ENCODE peak calls at places on chromosome 1, in ten cellular contexts. One of them, this sample, is unnamed.

GRCh38 chr1:56978819-56979218 is 13.0 kb upstream of the C8B start:
- DNase-seq in prostate gland: no peak
- DNase-seq in cardiac fibroblast: no peak
- DNase-seq in mucosa of descending colon: no peak
- DNase-seq in mammary epithelial cell: no peak
- DNase-seq in AG10803: no peak
- DNase-seq in fibroblast of lung: no peak
- DNase-seq in CD8-positive, alpha-beta T cell: no peak
- DNase-seq in suprapubic skin: no peak
- DNase-seq in hepatocyte: no peak
- DNase-seq in this sample: no peak

GRCh38 chr1:91895832-91896556 is 10.0 kb upstream of the TGFBR3 start:
- DNase-seq in prostate gland: no peak
- DNase-seq in cardiac fibroblast: no peak
- DNase-seq in mucosa of descending colon: no peak
- DNase-seq in mammary epithelial cell: no peak
- DNase-seq in AG10803: no peak
- DNase-seq in fibroblast of lung: no peak
- DNase-seq in CD8-positive, alpha-beta T cell: no peak
- DNase-seq in suprapubic skin: no peak
- DNase-seq in hepatocyte: no peak
- DNase-seq in this sample: no peak

GRCh38 chr1:48661726-48662483 is 114.8 kb downstream of the BEND5 start:
- DNase-seq in prostate gland: no peak
- DNase-seq in cardiac fibroblast: no peak
- DNase-seq in mucosa of descending colon: no peak
- DNase-seq in mammary epithelial cell: no peak
- DNase-seq in AG10803: no peak
- DNase-seq in fibroblast of lung: no peak
- DNase-seq in CD8-positive, alpha-beta T cell: no peak
- DNase-seq in suprapubic skin: no peak
- DNase-seq in hepatocyte: no peak
- DNase-seq in this sample: no peak

GRCh38 chr1:244887281-244887680 is 22.9 kb upstream of the HNRNPU start:
- DNase-seq in prostate gland: no peak
- DNase-seq in cardiac fibroblast: no peak
- DNase-seq in mucosa of descending colon: no peak
- DNase-seq in mammary epithelial cell: no peak
- DNase-seq in AG10803: no peak
- DNase-seq in fibroblast of lung: no peak
- DNase-seq in CD8-positive, alpha-beta T cell: no peak
- DNase-seq in suprapubic skin: no peak
- DNase-seq in hepatocyte: no peak
- DNase-seq in this sample: no peak

GRCh38 chr1:202085682-202086373 is 36.9 kb upstream of the GPR37L1 start:
- DNase-seq in prostate gland: peak
- DNase-seq in cardiac fibroblast: peak
- DNase-seq in mucosa of descending colon: no peak
- DNase-seq in mammary epithelial cell: no peak
- DNase-seq in AG10803: no peak
- DNase-seq in fibroblast of lung: no peak
- DNase-seq in CD8-positive, alpha-beta T cell: no peak
- DNase-seq in suprapubic skin: no peak
- DNase-seq in hepatocyte: peak
- DNase-seq in this sample: no peak

GRCh38 chr1:145892486-145893087 is 6.9 kb upstream of the ANKRD35 start:
- DNase-seq in prostate gland: peak
- DNase-seq in cardiac fibroblast: peak
- DNase-seq in mucosa of descending colon: no peak
- DNase-seq in mammary epithelial cell: no peak
- DNase-seq in AG10803: peak
- DNase-seq in fibroblast of lung: peak
- DNase-seq in CD8-positive, alpha-beta T cell: no peak
- DNase-seq in suprapubic skin: no peak
- DNase-seq in hepatocyte: peak
- DNase-seq in this sample: no peak

GRCh38 chr1:228073870-228074545 is 8.5 kb upstream of the ARF1 start:
- DNase-seq in prostate gland: no peak
- DNase-seq in cardiac fibroblast: peak
- DNase-seq in mucosa of descending colon: no peak
- DNase-seq in mammary epithelial cell: no peak
- DNase-seq in AG10803: no peak
- DNase-seq in fibroblast of lung: no peak
- DNase-seq in CD8-positive, alpha-beta T cell: no peak
- DNase-seq in suprapubic skin: peak
- DNase-seq in hepatocyte: no peak
- DNase-seq in this sample: no peak

GRCh38 chr1:150696151-150696550 is 803 bp downstream of the GOLPH3L start:
- DNase-seq in prostate gland: no peak
- DNase-seq in cardiac fibroblast: no peak
- DNase-seq in mucosa of descending colon: no peak
- DNase-seq in mammary epithelial cell: peak
- DNase-seq in AG10803: no peak
- DNase-seq in fibroblast of lung: no peak
- DNase-seq in CD8-positive, alpha-beta T cell: no peak
- DNase-seq in suprapubic skin: no peak
- DNase-seq in hepatocyte: no peak
- DNase-seq in this sample: no peak

GRCh38 chr1:6497867-6498575 is 6.6 kb upstream of the PLEKHG5 start:
- DNase-seq in prostate gland: no peak
- DNase-seq in cardiac fibroblast: no peak
- DNase-seq in mucosa of descending colon: no peak
- DNase-seq in mammary epithelial cell: no peak
- DNase-seq in AG10803: no peak
- DNase-seq in fibroblast of lung: no peak
- DNase-seq in CD8-positive, alpha-beta T cell: peak
- DNase-seq in suprapubic skin: no peak
- DNase-seq in hepatocyte: no peak
- DNase-seq in this sample: no peak

GRCh38 chr1:76209238-76209637 is 134.7 kb downstream of the ST6GALNAC3 start:
- DNase-seq in prostate gland: no peak
- DNase-seq in cardiac fibroblast: no peak
- DNase-seq in mucosa of descending colon: no peak
- DNase-seq in mammary epithelial cell: no peak
- DNase-seq in AG10803: no peak
- DNase-seq in fibroblast of lung: no peak
- DNase-seq in CD8-positive, alpha-beta T cell: no peak
- DNase-seq in suprapubic skin: no peak
- DNase-seq in hepatocyte: no peak
- DNase-seq in this sample: no peak

DNA sequence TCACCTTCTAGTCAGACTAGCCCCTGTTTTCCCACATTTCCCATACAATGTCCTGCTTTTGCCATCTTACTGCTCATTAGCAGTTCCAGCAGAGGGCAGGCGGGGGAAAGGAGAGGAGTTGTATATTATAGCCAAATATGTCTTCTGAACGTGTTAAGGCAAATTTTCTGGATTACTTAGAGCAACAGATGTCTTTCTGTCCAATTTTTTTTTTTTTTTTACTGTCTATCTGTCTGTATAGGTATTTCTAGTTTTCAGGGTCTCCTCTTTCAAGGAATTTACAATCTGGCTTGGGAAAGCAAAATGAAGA is 30.0 kb upstream of the DDAH1 start:
- DNase-seq in prostate gland: peak
- DNase-seq in cardiac fibroblast: peak
- DNase-seq in mucosa of descending colon: no peak
- DNase-seq in mammary epithelial cell: peak
- DNase-seq in AG10803: peak
- DNase-seq in fibroblast of lung: peak
- DNase-seq in CD8-positive, alpha-beta T cell: no peak
- DNase-seq in suprapubic skin: no peak
- DNase-seq in hepatocyte: peak
- DNase-seq in this sample: no peak
- H3K4me3 ChIP-seq in prostate gland: no peak
- H3K4me3 ChIP-seq in cardiac fibroblast: no peak
- H3K4me3 ChIP-seq in mucosa of descending colon: no peak
- H3K4me3 ChIP-seq in mammary epithelial cell: no peak
- H3K4me3 ChIP-seq in AG10803: no peak
- H3K4me3 ChIP-seq in fibroblast of lung: no peak
- H3K4me3 ChIP-seq in CD8-positive, alpha-beta T cell: no peak
- H3K4me3 ChIP-seq in suprapubic skin: no peak
- H3K4me3 ChIP-seq in hepatocyte: no peak
- H3K4me3 ChIP-seq in this sample: no peak

DNA sequence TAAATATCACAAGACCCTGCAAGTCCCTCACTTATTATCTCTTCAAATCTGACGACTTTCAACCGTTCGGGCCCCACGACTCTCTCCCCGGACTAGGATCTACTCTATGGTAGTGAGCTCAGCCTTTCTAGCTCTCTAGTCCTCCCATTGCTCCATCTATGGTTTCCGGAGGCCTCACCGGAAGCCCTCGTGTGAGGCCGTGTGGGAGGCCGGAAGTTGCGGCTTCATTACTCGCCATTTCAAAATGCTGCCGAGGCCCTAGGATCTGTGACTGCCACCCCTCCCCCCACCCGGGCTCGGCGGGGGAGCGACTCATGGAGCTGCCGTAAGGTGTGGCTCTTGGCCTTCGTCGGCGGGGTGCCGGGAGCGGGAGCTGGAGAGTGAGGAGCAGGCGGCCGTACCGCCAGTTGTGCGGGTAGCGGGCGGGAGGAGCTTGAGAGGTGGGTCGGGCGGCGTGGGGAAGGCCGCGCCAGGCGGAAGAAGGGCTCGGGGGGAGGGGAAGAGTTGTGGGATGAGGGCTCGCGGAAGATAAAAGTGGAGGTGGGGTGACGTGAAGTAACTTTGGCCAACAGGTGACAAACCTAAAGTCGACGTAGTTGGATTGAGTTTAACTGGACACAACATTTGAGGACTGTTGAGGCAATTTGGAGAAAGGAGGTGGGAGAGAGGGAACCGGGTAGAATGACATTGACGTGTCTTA is at the start of gene MDM4:
- DNase-seq in prostate gland: peak
- DNase-seq in cardiac fibroblast: peak
- DNase-seq in mucosa of descending colon: peak
- DNase-seq in mammary epithelial cell: peak
- DNase-seq in AG10803: peak
- DNase-seq in fibroblast of lung: peak
- DNase-seq in CD8-positive, alpha-beta T cell: peak
- DNase-seq in suprapubic skin: peak
- DNase-seq in hepatocyte: peak
- DNase-seq in this sample: peak
- TF ChIP-seq CTCF in prostate gland: no peak
- TF ChIP-seq CTCF in cardiac fibroblast: no peak
- TF ChIP-seq CTCF in mucosa of descending colon: no peak
- TF ChIP-seq CTCF in mammary epithelial cell: no peak
- TF ChIP-seq CTCF in AG10803: no peak
- TF ChIP-seq CTCF in fibroblast of lung: no peak
- TF ChIP-seq CTCF in CD8-positive, alpha-beta T cell: no peak
- TF ChIP-seq CTCF in suprapubic skin: no peak
- TF ChIP-seq CTCF in hepatocyte: no peak
- TF ChIP-seq CTCF in this sample: no peak

GRCh38 chr1:204093756-204094155 is 20.8 kb downstream of the SOX13 start:
- DNase-seq in prostate gland: no peak
- DNase-seq in cardiac fibroblast: no peak
- DNase-seq in mucosa of descending colon: no peak
- DNase-seq in mammary epithelial cell: no peak
- DNase-seq in AG10803: no peak
- DNase-seq in fibroblast of lung: no peak
- DNase-seq in CD8-positive, alpha-beta T cell: no peak
- DNase-seq in suprapubic skin: no peak
- DNase-seq in hepatocyte: no peak
- DNase-seq in this sample: no peak

GRCh38 chr1:204091787-204092312 is 18.9 kb downstream of the SOX13 start:
- DNase-seq in prostate gland: no peak
- DNase-seq in cardiac fibroblast: no peak
- DNase-seq in mucosa of descending colon: no peak
- DNase-seq in mammary epithelial cell: no peak
- DNase-seq in AG10803: no peak
- DNase-seq in fibroblast of lung: no peak
- DNase-seq in CD8-positive, alpha-beta T cell: no peak
- DNase-seq in suprapubic skin: no peak
- DNase-seq in hepatocyte: no peak
- DNase-seq in this sample: no peak

GRCh38 chr1:204092632-204093420 is 19.9 kb downstream of the SOX13 start:
- DNase-seq in prostate gland: no peak
- DNase-seq in cardiac fibroblast: no peak
- DNase-seq in mucosa of descending colon: no peak
- DNase-seq in mammary epithelial cell: no peak
- DNase-seq in AG10803: no peak
- DNase-seq in fibroblast of lung: no peak
- DNase-seq in CD8-positive, alpha-beta T cell: no peak
- DNase-seq in suprapubic skin: no peak
- DNase-seq in hepatocyte: no peak
- DNase-seq in this sample: no peak

GRCh38 chr1:204094262-204095247 is 21.6 kb downstream of the SOX13 start:
- DNase-seq in prostate gland: no peak
- DNase-seq in cardiac fibroblast: no peak
- DNase-seq in mucosa of descending colon: no peak
- DNase-seq in mammary epithelial cell: no peak
- DNase-seq in AG10803: no peak
- DNase-seq in fibroblast of lung: no peak
- DNase-seq in CD8-positive, alpha-beta T cell: no peak
- DNase-seq in suprapubic skin: no peak
- DNase-seq in hepatocyte: no peak
- DNase-seq in this sample: no peak

GRCh38 chr1:204093421-204093717 is 20.5 kb downstream of the SOX13 start:
- DNase-seq in prostate gland: no peak
- DNase-seq in cardiac fibroblast: no peak
- DNase-seq in mucosa of descending colon: peak
- DNase-seq in mammary epithelial cell: no peak
- DNase-seq in AG10803: no peak
- DNase-seq in fibroblast of lung: no peak
- DNase-seq in CD8-positive, alpha-beta T cell: no peak
- DNase-seq in suprapubic skin: no peak
- DNase-seq in hepatocyte: peak
- DNase-seq in this sample: no peak
- H3K4me3 ChIP-seq in prostate gland: no peak
- H3K4me3 ChIP-seq in cardiac fibroblast: no peak
- H3K4me3 ChIP-seq in mucosa of descending colon: no peak
- H3K4me3 ChIP-seq in mammary epithelial cell: no peak
- H3K4me3 ChIP-seq in AG10803: no peak
- H3K4me3 ChIP-seq in fibroblast of lung: no peak
- H3K4me3 ChIP-seq in CD8-positive, alpha-beta T cell: no peak
- H3K4me3 ChIP-seq in suprapubic skin: no peak
- H3K4me3 ChIP-seq in hepatocyte: no peak
- H3K4me3 ChIP-seq in this sample: no peak

GRCh38 chr1:97740891-97741290 is 179.9 kb downstream of the DPYD start:
- DNase-seq in prostate gland: no peak
- DNase-seq in cardiac fibroblast: no peak
- DNase-seq in mucosa of descending colon: no peak
- DNase-seq in mammary epithelial cell: no peak
- DNase-seq in AG10803: no peak
- DNase-seq in fibroblast of lung: no peak
- DNase-seq in CD8-positive, alpha-beta T cell: no peak
- DNase-seq in suprapubic skin: no peak
- DNase-seq in hepatocyte: no peak
- DNase-seq in this sample: no peak

GRCh38 chr1:97743129-97743528 is 177.7 kb downstream of the DPYD start:
- DNase-seq in prostate gland: no peak
- DNase-seq in cardiac fibroblast: no peak
- DNase-seq in mucosa of descending colon: no peak
- DNase-seq in mammary epithelial cell: peak
- DNase-seq in AG10803: no peak
- DNase-seq in fibroblast of lung: no peak
- DNase-seq in CD8-positive, alpha-beta T cell: no peak
- DNase-seq in suprapubic skin: no peak
- DNase-seq in hepatocyte: no peak
- DNase-seq in this sample: no peak

DNA sequence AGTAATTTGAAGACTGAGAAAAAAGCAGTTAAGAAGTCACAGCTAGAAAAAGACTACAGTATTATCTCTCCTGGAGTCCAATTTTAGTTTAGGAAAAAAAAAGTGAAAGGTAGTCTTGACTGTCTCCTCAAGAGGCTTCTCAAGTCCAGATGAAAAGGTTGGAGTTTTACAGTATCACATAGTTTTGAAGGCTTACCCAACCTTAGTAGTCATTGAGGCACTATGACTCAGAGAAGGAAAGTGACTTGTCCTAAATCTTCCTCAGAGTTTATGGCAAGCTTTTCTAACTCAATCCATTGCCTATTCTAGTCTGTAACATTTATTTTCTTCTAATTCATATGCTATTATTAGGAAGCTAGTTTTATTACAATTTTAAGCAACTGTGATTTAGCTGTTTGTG is 174.9 kb downstream of the DPYD start:
- DNase-seq in prostate gland: no peak
- DNase-seq in cardiac fibroblast: peak
- DNase-seq in mucosa of descending colon: no peak
- DNase-seq in mammary epithelial cell: peak
- DNase-seq in AG10803: peak
- DNase-seq in fibroblast of lung: peak
- DNase-seq in CD8-positive, alpha-beta T cell: no peak
- DNase-seq in suprapubic skin: no peak
- DNase-seq in hepatocyte: no peak
- DNase-seq in this sample: no peak
- TF ChIP-seq CTCF in prostate gland: no peak
- TF ChIP-seq CTCF in cardiac fibroblast: no peak
- TF ChIP-seq CTCF in mucosa of descending colon: no peak
- TF ChIP-seq CTCF in mammary epithelial cell: no peak
- TF ChIP-seq CTCF in AG10803: no peak
- TF ChIP-seq CTCF in fibroblast of lung: no peak
- TF ChIP-seq CTCF in CD8-positive, alpha-beta T cell: no peak
- TF ChIP-seq CTCF in suprapubic skin: no peak
- TF ChIP-seq CTCF in hepatocyte: no peak
- TF ChIP-seq CTCF in this sample: no peak